ENCODE peak calls at places on chromosomes 11 and 22, in six cellular contexts. B is Right ventricle myocardium superior, R is iPS-NIHi11, H is T-helper 1 cell, Y is PC-3, L is coronary artery. P is an unnamed sample.

GRCh38 chr11:3799143-3799542 is 1.8 kb upstream of the NUP98 start:
- DNase-seq in Y (no peak), H (no peak), B (no peak), L (no peak), R (no peak), P (no peak)

GRCh38 chr11:2534131-2534956 is 89.5 kb downstream of the KCNQ1 start:
- DNase-seq in Y (peak; percentile 86), L (peak; percentile 76), R (no peak), H (peak; percentile 10), B (peak; percentile 32), P (peak; percentile 87)

GRCh38 chr22:20319041-20319744 is 667 bp downstream of the DGCR6L start:
- DNase-seq in H (no peak), Y (no peak), L (peak; percentile 71), R (peak; percentile 39), B (peak; percentile 30), P (peak; percentile 75)

GRCh38 chr11:47369676-47370075 is 8.7 kb downstream of the SPI1 start:
- DNase-seq in R (no peak), L (no peak), H (no peak), B (no peak), Y (no peak), P (no peak)

GRCh38 chr11:74932797-74933196 is 16.1 kb downstream of the XRRA1 start:
- DNase-seq in L (no peak), H (no peak), B (no peak), R (no peak), Y (peak; percentile 93), P (no peak)

GRCh38 chr11:1682225-1682901 is 14.6 kb upstream of the KRTAP5-6 start:
- DNase-seq in B (no peak), Y (peak; percentile 40), R (no peak), L (no peak), H (no peak), P (no peak)

GRCh38 chr22:50571264-50572175 is 6.7 kb downstream of the CPT1B start:
- DNase-seq in Y (no peak), B (no peak), L (no peak), R (no peak), H (no peak), P (no peak)

GRCh38 chr22:23119492-23120414 is 22.0 kb downstream of the RSPH14 start:
- DNase-seq in B (no peak), R (no peak), H (peak; percentile 51), Y (no peak), L (no peak), P (no peak)

GRCh38 chr11:114197799-114198500 is 98.2 kb upstream of the NNMT start:
- DNase-seq in H (no peak), R (no peak), L (peak; percentile 91), Y (peak; percentile 60), B (peak; percentile 85), P (no peak)

GRCh38 chr11:33801821-33802413 is 27.6 kb upstream of the FBXO3 start:
- DNase-seq in B (no peak), R (no peak), H (no peak), Y (peak; percentile 16), L (no peak), P (no peak)

GRCh38 chr22:23302171-23303002 is 122.1 kb downstream of the BCR start:
- DNase-seq in Y (no peak), H (no peak), B (peak; percentile 13), R (no peak), L (peak; percentile 74), P (no peak)

GRCh38 chr11:130522284-130522961 is 74.0 kb downstream of the ADAMTS15 start:
- DNase-seq in H (no peak), R (peak; percentile 89), L (peak; percentile 96), Y (peak; percentile 93), B (peak; percentile 96), P (peak; percentile 98)

GRCh38 chr11:122103366-122103765 is 12.6 kb downstream of the BLID start:
- DNase-seq in Y (no peak), L (no peak), H (no peak), R (no peak), B (no peak), P (no peak)

GRCh38 chr11:70077411-70078094 is 564 bp upstream of the ANO1 start:
- DNase-seq in Y (peak; percentile 71), H (no peak), B (no peak), L (no peak), R (peak; percentile 46), P (peak; percentile 46)

GRCh38 chr11:129410561-129410960 is 34.9 kb downstream of the BARX2 start:
- DNase-seq in L (no peak), B (no peak), Y (no peak), H (no peak), R (no peak), P (no peak)

GRCh38 chr22:36619797-36620390 is 83.7 kb downstream of the CACNG2 start:
- DNase-seq in B (no peak), H (no peak), Y (peak; percentile 37), R (no peak), L (peak; percentile 19), P (no peak)

GRCh38 chr22:43515902-43516301 is 104.1 kb downstream of the MPPED1 start:
- DNase-seq in Y (no peak), H (no peak), B (no peak), L (no peak), R (peak; percentile 76), P (no peak)

GRCh38 chr22:30754971-30755759 is 60.5 kb downstream of the OSBP2 start:
- DNase-seq in L (no peak), H (peak; percentile 17), R (peak; percentile 86), Y (peak; percentile 79), B (peak; percentile 48), P (peak; percentile 79)

GRCh38 chr11:76591416-76591815 is 79.1 kb downstream of the LRRC32 start:
- DNase-seq in H (no peak), L (no peak), R (no peak), B (no peak), Y (no peak), P (no peak)

GRCh38 chr11:112082729-112083128 is 3.8 kb downstream of the TIMM8B start:
- DNase-seq in B (no peak), H (no peak), Y (peak; percentile 64), R (no peak), L (no peak), P (no peak)

GRCh38 chr11:44960200-44960845 is 9.6 kb upstream of the TP53I11 start:
- DNase-seq in R (no peak), H (no peak), L (no peak), Y (no peak), B (no peak), P (no peak)

GRCh38 chr22:30872282-30873041 is 96.1 kb downstream of the MORC2 start:
- DNase-seq in Y (no peak), H (no peak), R (peak; percentile 7), L (peak; percentile 45), B (no peak), P (peak; percentile 44)

GRCh38 chr11:69373251-69373635 is 79.3 kb downstream of the MYEOV start:
- DNase-seq in R (no peak), H (no peak), B (no peak), Y (no peak), L (peak; percentile 33), P (peak; percentile 12)

P was measured in islet precursor cell.